ENCODE peak calls at places on chromosomes 2 and 18, in seven cellular contexts. G is DND-41, C is PC-3, Y is WERI-Rb-1, K is OCI-LY7, M is prostate gland, O is AG10803. L is an unnamed sample.

GRCh38 chr2:191758420-191759199 is 80.7 kb downstream of the NABP1 start:
- DNase-seq in O (peak; percentile 18), G (peak; percentile 60), M (no peak), Y (peak; percentile 62), C (peak; percentile 89), K (peak; percentile 62), L (peak; percentile 72)

GRCh38 chr2:57720728-57721627 is 325.6 kb upstream of the VRK2 start:
- DNase-seq in K (peak; percentile 57), C (peak; percentile 76), M (peak; percentile 4), O (peak; percentile 64), G (peak; percentile 35), Y (peak; percentile 67), L (peak; percentile 83)

GRCh38 chr2:33377048-33377447 is 99.4 kb upstream of the RASGRP3 start:
- DNase-seq in Y (no peak), O (peak; percentile 65), C (no peak), K (no peak), G (no peak), M (no peak), L (no peak)

GRCh38 chr2:238425505-238425978 is 1.2 kb upstream of the ASB1 start:
- DNase-seq in C (peak; percentile 18), K (no peak), O (no peak), Y (no peak), M (no peak), G (no peak), L (no peak)

GRCh38 chr2:59395119-59395518 is 1154.0 kb upstream of the FANCL start:
- DNase-seq in K (no peak), Y (no peak), M (no peak), G (no peak), O (no peak), C (no peak), L (no peak)

GRCh38 chr2:88765154-88765948 is 73.9 kb downstream of the RPIA start:
- DNase-seq in G (no peak), M (no peak), K (peak; percentile 94), Y (peak; percentile 66), O (peak; percentile 6), C (no peak), L (peak; percentile 22)

GRCh38 chr18:38427234-38427633 is 861.6 kb upstream of the CELF4 start:
- DNase-seq in Y (peak; percentile 67), K (no peak), G (peak; percentile 33), M (no peak), C (no peak), O (no peak), L (no peak)

GRCh38 chr2:45734336-45734735 is 82.9 kb downstream of the PRKCE start:
- DNase-seq in G (no peak), C (no peak), O (no peak), K (no peak), Y (no peak), M (no peak), L (no peak)

GRCh38 chr18:78138993-78139496 is 840.6 kb upstream of the SALL3 start:
- DNase-seq in G (no peak), M (no peak), O (no peak), K (no peak), Y (no peak), C (no peak), L (no peak)

GRCh38 chr2:159272166-159272565 is 14.3 kb downstream of the WDSUB1 start:
- DNase-seq in M (no peak), K (no peak), C (no peak), Y (no peak), O (no peak), G (no peak), L (no peak)

GRCh38 chr2:138381373-138381772 is 120.2 kb upstream of the SPOPL start:
- DNase-seq in K (no peak), G (no peak), O (no peak), Y (no peak), C (peak; percentile 40), M (no peak), L (no peak)

GRCh38 chr2:142112648-142113278 is 18.1 kb downstream of the LRP1B start:
- DNase-seq in C (peak; percentile 86), M (no peak), Y (no peak), G (no peak), K (no peak), O (peak; percentile 64), L (peak; percentile 92)
- TF ChIP-seq CTCF in C (peak; percentile 65), M (no peak), Y (no peak), G (peak; percentile 41), K (no peak), O (peak; percentile 33), L (peak; percentile 59)

DNA sequence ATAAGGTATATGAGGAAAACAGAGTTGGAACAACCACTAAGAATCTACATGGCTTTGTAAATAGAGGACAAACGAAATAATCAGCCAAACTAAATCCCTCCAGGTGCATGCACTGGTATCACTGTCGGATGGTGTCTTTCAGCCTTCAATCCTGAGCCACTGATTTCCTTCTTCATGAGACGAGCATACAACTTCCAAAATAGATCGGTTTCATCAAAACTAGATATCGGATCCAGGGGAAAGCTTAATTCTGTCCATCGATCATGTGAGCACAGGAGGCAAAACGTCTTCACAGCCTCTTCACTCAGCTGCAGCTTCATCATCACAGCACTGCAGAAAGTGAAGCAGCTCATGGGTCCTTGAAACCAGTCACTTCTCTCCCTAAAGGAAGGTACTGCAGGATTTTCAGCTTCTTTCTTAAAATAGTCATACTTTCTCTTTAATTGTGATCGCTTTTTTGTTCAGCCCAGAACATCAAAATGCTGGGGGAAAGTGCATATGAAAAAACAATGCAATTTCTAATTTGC is 80.5 kb downstream of the DTNB start:
- DNase-seq in Y (no peak), K (no peak), M (no peak), O (no peak), C (no peak), G (no peak), L (no peak)
- H3K4me3 ChIP-seq in Y (no peak overlapping the region), K (no peak overlapping the region), M (no peak overlapping the region), O (no peak overlapping the region), C (no peak overlapping the region), G (no peak overlapping the region), L (no peak overlapping the region)

DNA sequence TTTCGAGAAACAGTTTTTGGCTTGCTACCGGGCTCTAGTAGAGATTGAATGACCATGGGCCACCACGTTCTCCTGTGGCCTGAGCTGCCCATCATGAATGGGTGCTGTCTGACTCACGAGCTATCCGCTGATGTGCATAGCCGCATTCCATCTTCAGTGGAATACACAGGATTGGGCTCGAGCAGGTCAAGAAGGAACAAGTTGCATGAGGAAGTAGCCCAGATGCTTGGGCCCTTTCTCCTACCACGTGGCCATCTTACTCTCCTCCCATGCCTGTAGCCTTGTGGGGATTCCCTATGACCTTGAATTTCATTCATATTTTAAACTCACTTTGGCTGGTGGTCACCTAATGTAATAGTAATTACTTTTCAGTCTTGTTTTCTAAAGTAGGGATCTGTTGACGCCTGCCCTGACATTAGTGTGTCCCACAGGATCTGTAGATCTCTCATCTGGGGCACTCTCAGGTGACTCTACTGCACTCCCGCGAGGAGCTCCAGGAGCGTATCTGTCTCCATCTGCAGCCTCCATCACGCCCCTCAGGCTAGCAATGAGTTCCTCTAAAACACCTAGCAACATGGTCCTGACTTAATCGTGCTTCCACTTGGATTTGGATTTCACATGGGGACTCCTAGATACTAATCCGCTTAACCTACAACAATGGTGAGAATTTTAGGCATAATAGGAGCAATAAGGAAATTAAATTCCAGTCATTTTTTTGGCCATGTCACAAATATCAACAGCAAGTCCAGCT is 67.8 kb downstream of the PSMG2 start:
- DNase-seq in C (no peak), Y (peak; percentile 24), O (no peak), G (peak; percentile 7), K (no peak), M (no peak), L (peak; percentile 22)
- TF ChIP-seq CTCF in C (no peak), Y (no peak), O (no peak), G (no peak), K (no peak), M (no peak), L (no peak)

GRCh38 chr18:35417223-35417622 is 40.1 kb upstream of the ZNF396 start:
- DNase-seq in G (no peak), K (no peak), C (no peak), O (no peak), Y (no peak), M (no peak), L (no peak)

GRCh38 chr18:35410561-35410960 is 33.4 kb upstream of the ZNF396 start:
- DNase-seq in O (no peak), Y (no peak), G (no peak), C (no peak), K (peak; percentile 40), M (no peak), L (no peak)

GRCh38 chr18:35413163-35413511 is 36.0 kb upstream of the ZNF396 start:
- DNase-seq in M (no peak), O (no peak), C (no peak), Y (no peak), K (peak; percentile 16), G (no peak), L (no peak)

GRCh38 chr18:35418610-35419009 is 41.5 kb upstream of the ZNF396 start:
- DNase-seq in M (no peak), Y (no peak), K (no peak), C (no peak), G (no peak), O (no peak), L (no peak)

GRCh38 chr18:35415511-35416427 is 38.6 kb upstream of the ZNF396 start:
- DNase-seq in C (no peak), O (peak; percentile 62), M (no peak), K (no peak), G (no peak), Y (no peak), L (peak; percentile 66)
- H3K4me3 ChIP-seq in C (no peak overlapping the region), O (no peak overlapping the region), M (no peak overlapping the region), K (peak overlapping the region; percentile 16), G (no peak overlapping the region), Y (no peak overlapping the region), L (peak overlapping the region; percentile 0)

GRCh38 chr18:57051586-57052044 is 95.3 kb upstream of the BOD1L2 start:
- DNase-seq in G (no peak), M (no peak), C (no peak), K (no peak), Y (peak; percentile 83), O (no peak), L (no peak)
- TF ChIP-seq CTCF in G (no peak), M (no peak), C (no peak), K (no peak), Y (no peak), O (no peak), L (no peak)

GRCh38 chr2:28683100-28683706 is 68.4 kb upstream of the PPP1CB start:
- DNase-seq in Y (peak; percentile 94), G (no peak), M (peak; percentile 49), O (peak; percentile 69), K (no peak), C (peak; percentile 39), L (peak; percentile 98)
- H3K4me3 ChIP-seq in Y (peak overlapping the region; percentile 4), G (no peak overlapping the region), M (no peak overlapping the region), O (no peak overlapping the region), K (no peak overlapping the region), C (no peak overlapping the region), L (no peak overlapping the region)

GRCh38 chr2:149743842-149744468 is 156.4 kb upstream of the MMADHC start:
- DNase-seq in Y (no peak), K (no peak), M (no peak), C (peak; percentile 78), G (no peak), O (peak; percentile 96), L (peak; percentile 80)
- TF ChIP-seq CTCF in Y (no peak), K (no peak), M (no peak), C (peak; percentile 12), G (no peak), O (peak; percentile 37), L (no peak)

GRCh38 chr2:47520825-47521665 is 118.1 kb downstream of the MSH2 start:
- DNase-seq in M (peak; percentile 6), Y (no peak), O (peak; percentile 33), C (peak; percentile 51), K (peak; percentile 97), G (peak; percentile 54), L (peak; percentile 51)
- H3K4me3 ChIP-seq in M (peak overlapping the region; percentile 26), Y (no peak overlapping the region), O (peak overlapping the region; percentile 57), C (peak overlapping the region; percentile 69), K (peak overlapping the region; percentile 77), G (no peak overlapping the region), L (peak overlapping the region; percentile 53)

GRCh38 chr18:568731-569130 is 11.4 kb upstream of the CETN1 start:
- DNase-seq in O (no peak), G (no peak), C (no peak), M (peak; percentile 81), K (no peak), Y (peak; percentile 27), L (no peak)
- TF ChIP-seq CTCF in O (no peak), G (no peak), C (no peak), M (no peak), K (no peak), Y (no peak), L (no peak)

L was measured in choroid plexus epithelial cell.